ENCODE peak calls at places on chromosomes 16 and 17, in eight cellular contexts. One of them, this sample, is unnamed. For H3K4me1 and H3K9me3, the result is how much of the 10 kb centered on the place peaks cover.

GRCh38 chr17:55433029-55433628 is 11.5 kb upstream of the MMD start:
- ATAC-seq in GM12878: peak
- ATAC-seq in IMR-90: peak
- ATAC-seq in pancreas: peak
- ATAC-seq in naive thymus-derived CD4-positive, alpha-beta T cell: no peak
- ATAC-seq in right cardiac atrium: no peak
- ATAC-seq in Panc1: peak
- ATAC-seq in RWPE2: peak
- ATAC-seq in this sample: peak

GRCh38 chr16:70789231-70789926 is 11.6 kb downstream of the VAC14 start:
- ATAC-seq in GM12878: no peak
- ATAC-seq in IMR-90: peak
- ATAC-seq in pancreas: no peak
- ATAC-seq in naive thymus-derived CD4-positive, alpha-beta T cell: no peak
- ATAC-seq in right cardiac atrium: peak
- ATAC-seq in Panc1: peak
- ATAC-seq in RWPE2: no peak
- ATAC-seq in this sample: peak

GRCh38 chr16:26993988-26994387 is 72.7 kb upstream of the C16orf82 start:
- ATAC-seq in GM12878: no peak
- ATAC-seq in IMR-90: peak
- ATAC-seq in pancreas: no peak
- ATAC-seq in naive thymus-derived CD4-positive, alpha-beta T cell: no peak
- ATAC-seq in right cardiac atrium: no peak
- ATAC-seq in Panc1: no peak
- ATAC-seq in RWPE2: no peak
- ATAC-seq in this sample: no peak

GRCh38 chr17:31722251-31723056 is 136.6 kb downstream of the COPRS start:
- ATAC-seq in GM12878: no peak
- ATAC-seq in IMR-90: peak
- ATAC-seq in pancreas: peak
- ATAC-seq in naive thymus-derived CD4-positive, alpha-beta T cell: no peak
- ATAC-seq in right cardiac atrium: peak
- ATAC-seq in Panc1: peak
- ATAC-seq in RWPE2: no peak
- ATAC-seq in this sample: peak

GRCh38 chr17:74245145-74245817 is 28.8 kb upstream of the DNAI2 start:
- ATAC-seq in GM12878: no peak
- ATAC-seq in IMR-90: peak
- ATAC-seq in pancreas: no peak
- ATAC-seq in naive thymus-derived CD4-positive, alpha-beta T cell: no peak
- ATAC-seq in right cardiac atrium: no peak
- ATAC-seq in Panc1: peak
- ATAC-seq in RWPE2: no peak
- ATAC-seq in this sample: no peak

GRCh38 chr16:50478021-50478772 is 70.0 kb upstream of the NKD1 start:
- ATAC-seq in GM12878: no peak
- ATAC-seq in IMR-90: no peak
- ATAC-seq in pancreas: no peak
- ATAC-seq in naive thymus-derived CD4-positive, alpha-beta T cell: no peak
- ATAC-seq in right cardiac atrium: no peak
- ATAC-seq in Panc1: no peak
- ATAC-seq in RWPE2: no peak
- ATAC-seq in this sample: no peak

GRCh38 chr17:40612510-40613244 is 34.9 kb downstream of the SMARCE1 start:
- ATAC-seq in GM12878: no peak
- ATAC-seq in IMR-90: no peak
- ATAC-seq in pancreas: no peak
- ATAC-seq in naive thymus-derived CD4-positive, alpha-beta T cell: peak
- ATAC-seq in right cardiac atrium: no peak
- ATAC-seq in Panc1: no peak
- ATAC-seq in RWPE2: no peak
- ATAC-seq in this sample: no peak

GRCh38 chr16:88920618-88921602 is 54.5 kb upstream of the PABPN1L start:
- ATAC-seq in GM12878: peak
- ATAC-seq in IMR-90: peak
- ATAC-seq in pancreas: peak
- ATAC-seq in naive thymus-derived CD4-positive, alpha-beta T cell: peak
- ATAC-seq in right cardiac atrium: peak
- ATAC-seq in Panc1: no peak
- ATAC-seq in RWPE2: peak
- ATAC-seq in this sample: peak

GRCh38 chr16:54503436-54503835 is 216.8 kb upstream of the IRX3 start:
- ATAC-seq in GM12878: no peak
- ATAC-seq in IMR-90: no peak
- ATAC-seq in pancreas: no peak
- ATAC-seq in naive thymus-derived CD4-positive, alpha-beta T cell: no peak
- ATAC-seq in right cardiac atrium: no peak
- ATAC-seq in Panc1: no peak
- ATAC-seq in RWPE2: no peak
- ATAC-seq in this sample: no peak

GRCh38 chr17:44581868-44582267 is 24.6 kb downstream of the FZD2 start:
- ATAC-seq in GM12878: peak
- ATAC-seq in IMR-90: peak
- ATAC-seq in pancreas: no peak
- ATAC-seq in naive thymus-derived CD4-positive, alpha-beta T cell: no peak
- ATAC-seq in right cardiac atrium: no peak
- ATAC-seq in Panc1: peak
- ATAC-seq in RWPE2: no peak
- ATAC-seq in this sample: no peak

GRCh38 chr16:82884320-82884898 is 257.6 kb downstream of the CDH13 start:
- ATAC-seq in GM12878: no peak
- ATAC-seq in IMR-90: no peak
- ATAC-seq in pancreas: no peak
- ATAC-seq in naive thymus-derived CD4-positive, alpha-beta T cell: no peak
- ATAC-seq in right cardiac atrium: no peak
- ATAC-seq in Panc1: no peak
- ATAC-seq in RWPE2: no peak
- ATAC-seq in this sample: no peak

GRCh38 chr17:55263565-55264272 is 1.0 kb upstream of the HLF start:
- ATAC-seq in GM12878: no peak
- ATAC-seq in IMR-90: no peak
- ATAC-seq in pancreas: no peak
- ATAC-seq in naive thymus-derived CD4-positive, alpha-beta T cell: no peak
- ATAC-seq in right cardiac atrium: no peak
- ATAC-seq in Panc1: no peak
- ATAC-seq in RWPE2: no peak
- ATAC-seq in this sample: no peak

GRCh38 chr17:66915204-66915611 is 49.3 kb upstream of the CACNG4 start:
- ATAC-seq in GM12878: peak
- ATAC-seq in IMR-90: peak
- ATAC-seq in pancreas: peak
- ATAC-seq in naive thymus-derived CD4-positive, alpha-beta T cell: no peak
- ATAC-seq in right cardiac atrium: no peak
- ATAC-seq in Panc1: peak
- ATAC-seq in RWPE2: peak
- ATAC-seq in this sample: no peak

GRCh38 chr17:43377056-43377810 is 21.6 kb upstream of the ARL4D start:
- ATAC-seq in GM12878: no peak
- ATAC-seq in IMR-90: no peak
- ATAC-seq in pancreas: no peak
- ATAC-seq in naive thymus-derived CD4-positive, alpha-beta T cell: no peak
- ATAC-seq in right cardiac atrium: no peak
- ATAC-seq in Panc1: no peak
- ATAC-seq in RWPE2: no peak
- ATAC-seq in this sample: no peak

GRCh38 chr16:9134739-9135138 is 43.3 kb downstream of the HAPSTR1 start:
- ATAC-seq in GM12878: peak
- ATAC-seq in IMR-90: peak
- ATAC-seq in pancreas: peak
- ATAC-seq in naive thymus-derived CD4-positive, alpha-beta T cell: peak
- ATAC-seq in right cardiac atrium: peak
- ATAC-seq in Panc1: peak
- ATAC-seq in RWPE2: peak
- ATAC-seq in this sample: no peak

GRCh38 chr17:42682400-42683384 is at the start of gene CNTNAP1:
- ATAC-seq in GM12878: peak
- ATAC-seq in IMR-90: peak
- ATAC-seq in pancreas: peak
- ATAC-seq in naive thymus-derived CD4-positive, alpha-beta T cell: no peak
- ATAC-seq in right cardiac atrium: peak
- ATAC-seq in Panc1: peak
- ATAC-seq in RWPE2: peak
- ATAC-seq in this sample: peak

GRCh38 chr17:39776267-39776666 is 38.5 kb downstream of the GRB7 start:
- ATAC-seq in GM12878: no peak
- ATAC-seq in IMR-90: no peak
- ATAC-seq in pancreas: no peak
- ATAC-seq in naive thymus-derived CD4-positive, alpha-beta T cell: peak
- ATAC-seq in right cardiac atrium: no peak
- ATAC-seq in Panc1: no peak
- ATAC-seq in RWPE2: no peak
- ATAC-seq in this sample: no peak

GRCh38 chr16:54136276-54136625 is 150.3 kb downstream of the IRX3 start:
- ATAC-seq in GM12878: no peak
- ATAC-seq in IMR-90: no peak
- ATAC-seq in pancreas: no peak
- ATAC-seq in naive thymus-derived CD4-positive, alpha-beta T cell: no peak
- ATAC-seq in right cardiac atrium: no peak
- ATAC-seq in Panc1: no peak
- ATAC-seq in RWPE2: peak
- ATAC-seq in this sample: no peak

GRCh38 chr17:71232801-71233559 is 887.8 kb upstream of the SOX9 start:
- ATAC-seq in GM12878: no peak
- ATAC-seq in IMR-90: peak
- ATAC-seq in pancreas: peak
- ATAC-seq in naive thymus-derived CD4-positive, alpha-beta T cell: no peak
- ATAC-seq in right cardiac atrium: no peak
- ATAC-seq in Panc1: no peak
- ATAC-seq in RWPE2: no peak
- ATAC-seq in this sample: no peak

GRCh38 chr16:86673956-86674453 is 95.7 kb downstream of the FOXL1 start:
- ATAC-seq in GM12878: no peak
- ATAC-seq in IMR-90: no peak
- ATAC-seq in pancreas: no peak
- ATAC-seq in naive thymus-derived CD4-positive, alpha-beta T cell: no peak
- ATAC-seq in right cardiac atrium: no peak
- ATAC-seq in Panc1: no peak
- ATAC-seq in RWPE2: no peak
- ATAC-seq in this sample: no peak

GRCh38 chr16:66662445-66663194 is 33.9 kb downstream of the CMTM4 start:
- ATAC-seq in GM12878: peak
- ATAC-seq in IMR-90: peak
- ATAC-seq in pancreas: peak
- ATAC-seq in naive thymus-derived CD4-positive, alpha-beta T cell: no peak
- ATAC-seq in right cardiac atrium: peak
- ATAC-seq in Panc1: peak
- ATAC-seq in RWPE2: peak
- ATAC-seq in this sample: no peak

GRCh38 chr16:55465077-55465896 is 13.7 kb upstream of the MMP2 start:
- ATAC-seq in GM12878: peak
- ATAC-seq in IMR-90: peak
- ATAC-seq in pancreas: peak
- ATAC-seq in naive thymus-derived CD4-positive, alpha-beta T cell: peak
- ATAC-seq in right cardiac atrium: peak
- ATAC-seq in Panc1: peak
- ATAC-seq in RWPE2: peak
- ATAC-seq in this sample: peak

GRCh38 chr17:81565231-81565630 is 13.1 kb upstream of the FAAP100 start:
- ATAC-seq in GM12878: no peak
- ATAC-seq in IMR-90: no peak
- ATAC-seq in pancreas: no peak
- ATAC-seq in naive thymus-derived CD4-positive, alpha-beta T cell: no peak
- ATAC-seq in right cardiac atrium: no peak
- ATAC-seq in Panc1: no peak
- ATAC-seq in RWPE2: no peak
- ATAC-seq in this sample: no peak

GRCh38 chr17:35076874-35077273 is 13.4 kb upstream of the RFFL start:
- ATAC-seq in GM12878: no peak
- ATAC-seq in IMR-90: no peak
- ATAC-seq in pancreas: no peak
- ATAC-seq in naive thymus-derived CD4-positive, alpha-beta T cell: no peak
- ATAC-seq in right cardiac atrium: no peak
- ATAC-seq in Panc1: no peak
- ATAC-seq in RWPE2: no peak
- ATAC-seq in this sample: no peak
- H3K4me1 ChIP-seq in GM12878: under half
- H3K4me1 ChIP-seq in IMR-90: under half
- H3K4me1 ChIP-seq in pancreas: under half
- H3K4me1 ChIP-seq in naive thymus-derived CD4-positive, alpha-beta T cell: half or more
- H3K4me1 ChIP-seq in right cardiac atrium: under half
- H3K4me1 ChIP-seq in Panc1: under half
- H3K4me1 ChIP-seq in RWPE2: under half
- H3K4me1 ChIP-seq in this sample: under half

GRCh38 chr17:10730956-10731879 is 1.4 kb upstream of the TMEM220 start:
- ATAC-seq in GM12878: no peak
- ATAC-seq in IMR-90: no peak
- ATAC-seq in pancreas: no peak
- ATAC-seq in naive thymus-derived CD4-positive, alpha-beta T cell: no peak
- ATAC-seq in right cardiac atrium: no peak
- ATAC-seq in Panc1: no peak
- ATAC-seq in RWPE2: no peak
- ATAC-seq in this sample: no peak
- H3K27ac ChIP-seq in GM12878: no peak
- H3K27ac ChIP-seq in IMR-90: no peak
- H3K27ac ChIP-seq in pancreas: no peak
- H3K27ac ChIP-seq in naive thymus-derived CD4-positive, alpha-beta T cell: no peak
- H3K27ac ChIP-seq in right cardiac atrium: no peak
- H3K27ac ChIP-seq in Panc1: peak
- H3K27ac ChIP-seq in RWPE2: no peak
- H3K27ac ChIP-seq in this sample: no peak

DNA sequence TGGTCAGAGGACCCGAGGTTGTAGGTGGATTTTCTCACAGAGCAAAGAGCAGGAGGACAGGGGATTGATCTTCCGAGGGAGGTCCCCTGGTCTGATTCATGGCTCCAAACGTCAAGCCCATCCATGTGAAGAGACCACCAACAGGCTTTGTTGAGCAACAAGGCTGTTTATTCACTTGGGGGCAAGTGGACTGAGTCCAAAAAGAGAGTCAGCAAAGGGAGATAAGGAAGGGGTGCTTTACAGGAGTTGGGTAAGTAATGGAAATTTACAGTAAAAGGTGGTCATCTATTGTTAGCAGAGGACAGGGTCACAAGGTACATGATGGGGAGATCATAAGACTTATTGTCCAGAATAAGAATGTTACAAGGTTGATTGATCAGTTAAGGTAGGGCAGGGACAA is 2285.8 kb downstream of the TP53TG3F start:
- ATAC-seq in GM12878: no peak
- ATAC-seq in IMR-90: no peak
- ATAC-seq in pancreas: no peak
- ATAC-seq in naive thymus-derived CD4-positive, alpha-beta T cell: no peak
- ATAC-seq in right cardiac atrium: no peak
- ATAC-seq in Panc1: no peak
- ATAC-seq in RWPE2: peak
- ATAC-seq in this sample: no peak
- H3K9me3 ChIP-seq in GM12878: under half
- H3K9me3 ChIP-seq in IMR-90: under half
- H3K9me3 ChIP-seq in pancreas: under half
- H3K9me3 ChIP-seq in naive thymus-derived CD4-positive, alpha-beta T cell: half or more
- H3K9me3 ChIP-seq in right cardiac atrium: under half
- H3K9me3 ChIP-seq in Panc1: under half
- H3K9me3 ChIP-seq in RWPE2: under half
- H3K9me3 ChIP-seq in this sample: under half

DNA sequence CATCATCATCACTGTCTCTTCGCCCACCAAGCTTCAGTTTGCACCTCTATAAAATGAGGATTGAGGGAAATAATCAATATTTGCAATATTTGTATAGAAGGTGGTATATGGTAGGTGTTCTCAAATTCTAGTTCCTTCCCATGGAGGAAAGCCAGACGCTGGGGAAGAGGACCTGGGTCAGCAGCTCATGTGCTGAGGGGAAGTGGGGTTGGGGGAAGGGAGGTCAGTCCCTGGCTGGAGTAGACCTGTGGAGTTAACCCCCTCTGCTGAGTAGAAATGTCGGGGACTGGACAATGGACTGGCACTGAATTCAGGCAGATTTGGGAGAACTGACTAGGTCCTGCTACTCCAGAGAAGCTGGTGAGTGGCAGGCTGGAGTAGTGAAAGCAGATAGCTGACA is 12.8 kb upstream of the ITGB3 start:
- ATAC-seq in GM12878: no peak
- ATAC-seq in IMR-90: no peak
- ATAC-seq in pancreas: no peak
- ATAC-seq in naive thymus-derived CD4-positive, alpha-beta T cell: no peak
- ATAC-seq in right cardiac atrium: no peak
- ATAC-seq in Panc1: no peak
- ATAC-seq in RWPE2: no peak
- ATAC-seq in this sample: no peak
- H3K4me1 ChIP-seq in GM12878: under half
- H3K4me1 ChIP-seq in IMR-90: under half
- H3K4me1 ChIP-seq in pancreas: under half
- H3K4me1 ChIP-seq in naive thymus-derived CD4-positive, alpha-beta T cell: under half
- H3K4me1 ChIP-seq in right cardiac atrium: under half
- H3K4me1 ChIP-seq in Panc1: under half
- H3K4me1 ChIP-seq in RWPE2: under half
- H3K4me1 ChIP-seq in this sample: under half